ENCODE peak calls at places on chromosomes 13 and 19, in eight cellular contexts. C, E, F, G, D, W, Q and H are unnamed samples.

GRCh38 chr19:30799854-30800755 is 427.9 kb downstream of the ZNF536 start:
- DNase-seq in C (no peak), E (no peak), F (peak; percentile 75), G (no peak), D (no peak), W (no peak), Q (peak; percentile 8), H (peak; percentile 17)

GRCh38 chr19:14085309-14085995 is at the start of gene C19orf67:
- DNase-seq in C (no peak), E (no peak), F (no peak), G (no peak), D (no peak), W (no peak), Q (no peak), H (no peak)

GRCh38 chr13:101869553-101869952 is 417.1 kb downstream of the ITGBL1 start:
- DNase-seq in C (no peak), E (no peak), F (no peak), G (no peak), D (no peak), W (peak; percentile 1), Q (no peak), H (no peak)

GRCh38 chr13:35481777-35482176 is 5.3 kb upstream of the MAB21L1 start:
- DNase-seq in C (no peak), E (no peak), F (no peak), G (no peak), D (no peak), W (no peak), Q (no peak), H (no peak)

GRCh38 chr19:2627855-2628254 is 74.6 kb downstream of the GNG7 start:
- DNase-seq in C (no peak), E (no peak), F (no peak), G (peak; percentile 75), D (no peak), W (no peak), Q (no peak), H (no peak)

GRCh38 chr13:26518433-26519084 is 38.9 kb upstream of the WASF3 start:
- DNase-seq in C (no peak), E (no peak), F (no peak), G (no peak), D (no peak), W (no peak), Q (no peak), H (no peak)

GRCh38 chr19:12763100-12763499 is 11.5 kb downstream of the BEST2 start:
- DNase-seq in C (no peak), E (no peak), F (no peak), G (no peak), D (no peak), W (no peak), Q (no peak), H (no peak)

GRCh38 chr13:49604570-49604969 is 19.2 kb upstream of the RCBTB1 start:
- DNase-seq in C (no peak), E (no peak), F (no peak), G (no peak), D (no peak), W (no peak), Q (no peak), H (no peak)

GRCh38 chr19:8320564-8321066 is 560 bp downstream of the NDUFA7 start:
- DNase-seq in C (no peak), E (no peak), F (no peak), G (peak; percentile 26), D (no peak), W (no peak), Q (no peak), H (no peak)

GRCh38 chr19:42356686-42357085 is 31.3 kb downstream of the MEGF8 start:
- DNase-seq in C (no peak), E (no peak), F (no peak), G (no peak), D (no peak), W (no peak), Q (no peak), H (no peak)

GRCh38 chr19:42185281-42185680 is 32.2 kb downstream of the DEDD2 start:
- DNase-seq in C (no peak), E (no peak), F (no peak), G (peak; percentile 18), D (no peak), W (no peak), Q (no peak), H (no peak)

GRCh38 chr19:5037936-5038335 is 69.0 kb downstream of the KDM4B start:
- DNase-seq in C (no peak), E (no peak), F (no peak), G (no peak), D (no peak), W (no peak), Q (no peak), H (no peak)

GRCh38 chr13:34013061-34013460 is 195.1 kb downstream of the RFC3 start:
- DNase-seq in C (no peak), E (no peak), F (no peak), G (no peak), D (no peak), W (no peak), Q (no peak), H (no peak)

GRCh38 chr13:24931450-24932217 is 164.3 kb upstream of the PABPC3 start:
- DNase-seq in C (no peak), E (no peak), F (no peak), G (no peak), D (no peak), W (no peak), Q (no peak), H (no peak)

GRCh38 chr13:113648218-113648615 is 9.8 kb downstream of the ATP4B start:
- DNase-seq in C (peak; percentile 11), E (no peak), F (no peak), G (no peak), D (no peak), W (no peak), Q (no peak), H (no peak)

GRCh38 chr19:48874309-48875135 is 2.3 kb downstream of the PPP1R15A start:
- DNase-seq in C (no peak), E (no peak), F (no peak), G (peak; percentile 79), D (no peak), W (peak; percentile 54), Q (no peak), H (peak; percentile 51)

GRCh38 chr13:113785051-113786010 is 26.3 kb downstream of the TMEM255B start:
- DNase-seq in C (no peak), E (no peak), F (no peak), G (peak; percentile 86), D (no peak), W (peak; percentile 67), Q (no peak), H (peak; percentile 88)

GRCh38 chr19:16096281-16096855 is 15.3 kb upstream of the RAB8A start:
- DNase-seq in C (no peak), E (no peak), F (no peak), G (peak; percentile 36), D (no peak), W (no peak), Q (no peak), H (no peak)

GRCh38 chr13:109900320-109900719 is 113.9 kb upstream of the IRS2 start:
- DNase-seq in C (no peak), E (no peak), F (peak; percentile 9), G (no peak), D (no peak), W (no peak), Q (no peak), H (no peak)

GRCh38 chr13:44437356-44438233 is 64.0 kb downstream of the SERP2 start:
- DNase-seq in C (no peak), E (no peak), F (no peak), G (peak; percentile 73), D (no peak), W (peak; percentile 66), Q (no peak), H (peak; percentile 40)

GRCh38 chr13:85230754-85231153 is 568.5 kb downstream of the SLITRK6 start:
- DNase-seq in C (no peak), E (no peak), F (no peak), G (no peak), D (no peak), W (peak; percentile 2), Q (no peak), H (no peak)

GRCh38 chr19:49057636-49058234 is at the start of gene CGB7:
- DNase-seq in C (peak; percentile 29), E (peak; percentile 22), F (peak; percentile 89), G (peak; percentile 54), D (no peak), W (peak; percentile 48), Q (no peak), H (peak; percentile 81)

GRCh38 chr13:32314968-32315254 is 252 bp downstream of the ZAR1L start:
- DNase-seq in C (no peak), E (peak; percentile 32), F (no peak), G (peak; percentile 68), D (peak; percentile 62), W (no peak), Q (no peak), H (no peak)

GRCh38 chr19:50911206-50912101 is at the start of gene KLK4:
- DNase-seq in C (no peak), E (no peak), F (no peak), G (no peak), D (no peak), W (no peak), Q (no peak), H (no peak)

GRCh38 chr13:73656863-73657262 is 477.3 kb downstream of the KLF12 start:
- DNase-seq in C (no peak), E (no peak), F (no peak), G (peak; percentile 69), D (no peak), W (no peak), Q (no peak), H (no peak)

GRCh38 chr13:113860579-113861432 is 3.1 kb downstream of the GAS6 start:
- DNase-seq in C (no peak), E (no peak), F (peak; percentile 51), G (no peak), D (no peak), W (peak; percentile 48), Q (no peak), H (no peak)

GRCh38 chr13:61466280-61466679 is 50.6 kb upstream of the PCDH20 start:
- DNase-seq in C (no peak), E (no peak), F (no peak), G (no peak), D (no peak), W (no peak), Q (no peak), H (no peak)

GRCh38 chr19:55432355-55432959 is 10.6 kb downstream of the SHISA7 start:
- DNase-seq in C (no peak), E (no peak), F (no peak), G (no peak), D (no peak), W (no peak), Q (no peak), H (peak; percentile 70)

GRCh38 chr13:70253411-70253810 is 145.2 kb upstream of the KLHL1 start:
- DNase-seq in C (no peak), E (no peak), F (no peak), G (no peak), D (no peak), W (no peak), Q (no peak), H (no peak)

GRCh38 chr13:45799451-45799850 is 52.1 kb downstream of the SIAH3 start:
- DNase-seq in C (no peak), E (no peak), F (no peak), G (no peak), D (no peak), W (no peak), Q (no peak), H (no peak)

GRCh38 chr13:50611117-50611781 is 232.2 kb downstream of the DLEU7 start:
- DNase-seq in C (no peak), E (no peak), F (no peak), G (no peak), D (no peak), W (no peak), Q (no peak), H (no peak)

GRCh38 chr13:28626266-28626665 is 32.7 kb upstream of the POMP start:
- DNase-seq in C (no peak), E (no peak), F (no peak), G (no peak), D (no peak), W (no peak), Q (no peak), H (no peak)

GRCh38 chr13:37270206-37271001 is 164.9 kb upstream of the CSNK1A1L start:
- DNase-seq in C (no peak), E (no peak), F (no peak), G (no peak), D (no peak), W (peak; percentile 80), Q (no peak), H (no peak)

GRCh38 chr13:78265098-78265497 is 338.3 kb downstream of the POU4F1 start:
- DNase-seq in C (no peak), E (no peak), F (no peak), G (no peak), D (no peak), W (no peak), Q (no peak), H (no peak)